ENCODE peak calls at places on chromosomes 6 and 20, in nine cellular contexts. T is astrocyte of the cerebellum; J is EL; S is activated CD4-positive, CD25-positive, alpha-beta regulatory T cell; P is activated T-helper 1 cell treated with anti-CD3 and anti-CD28 coated beads, Interleukin-2, amount 50 U/mL, for 16 hours; B is islet precursor cell; X is left ventricle myocardium superior; U is globus pallidus; O is stimulated activated CD4-positive, alpha-beta T cell treated with anti-CD3 and anti-CD28 coated beads, Interleukin-4, amount 100 ng/mL, for 4 hours. K is an unnamed sample.

GRCh38 chr20:62661647-62662046 is 19.3 kb downstream of the SLCO4A1 start:
- DNase-seq in T (no peak), J (no peak), S (no peak), P (no peak), B (no peak), X (no peak), U (no peak), O (no peak), K (no peak)

GRCh38 chr20:53133628-53134027 is 161.5 kb downstream of the TSHZ2 start:
- DNase-seq in T (no peak), J (no peak), S (no peak), P (no peak), B (no peak), X (no peak), U (no peak), O (no peak), K (no peak)

GRCh38 chr6:111916747-111917146 is 43.5 kb upstream of the FYN start:
- DNase-seq in T (no peak), J (no peak), S (no peak), P (no peak), B (no peak), X (no peak), U (no peak), O (no peak), K (no peak)

GRCh38 chr6:138234363-138234762 is 16.1 kb upstream of the PBOV1 start:
- DNase-seq in T (no peak), J (no peak), S (no peak), P (no peak), B (no peak), X (no peak), U (no peak), O (no peak), K (no peak)

GRCh38 chr6:160365117-160365516 is 16.9 kb downstream of the SLC22A3 start:
- DNase-seq in T (no peak), J (no peak), S (no peak), P (no peak), B (no peak), X (no peak), U (no peak), O (no peak), K (no peak)

GRCh38 chr20:8073024-8073832 is 53.7 kb upstream of the TMX4 start:
- DNase-seq in T (peak), J (peak), S (no peak), P (no peak), B (peak), X (no peak), U (no peak), O (no peak), K (no peak)

GRCh38 chr6:20708367-20709124 is 174.3 kb downstream of the CDKAL1 start:
- DNase-seq in T (peak), J (no peak), S (no peak), P (no peak), B (no peak), X (no peak), U (no peak), O (no peak), K (no peak)

GRCh38 chr6:125101656-125102055 is 51.9 kb upstream of the TPD52L1 start:
- DNase-seq in T (no peak), J (peak), S (no peak), P (no peak), B (no peak), X (no peak), U (no peak), O (no peak), K (no peak)

GRCh38 chr6:39961178-39961577 is 26.9 kb upstream of the MOCS1 start:
- DNase-seq in T (no peak), J (peak), S (no peak), P (no peak), B (no peak), X (peak), U (no peak), O (no peak), K (no peak)

GRCh38 chr6:13013681-13014550 is 297.3 kb downstream of the PHACTR1 start:
- DNase-seq in T (no peak), J (peak), S (no peak), P (no peak), B (no peak), X (peak), U (no peak), O (no peak), K (no peak)

GRCh38 chr6:170366248-170366960 is 59.8 kb downstream of the FAM120B start:
- DNase-seq in T (no peak), J (no peak), S (no peak), P (no peak), B (no peak), X (no peak), U (no peak), O (no peak), K (no peak)

GRCh38 chr6:4402477-4402976 is 267.2 kb upstream of the ECI2 start:
- DNase-seq in T (peak), J (peak), S (no peak), P (no peak), B (no peak), X (peak), U (no peak), O (no peak), K (no peak)

GRCh38 chr6:30130887-30131862 is 4.8 kb upstream of the TRIM40 start:
- DNase-seq in T (peak), J (peak), S (peak), P (peak), B (peak), X (no peak), U (peak), O (peak), K (peak)

GRCh38 chr6:5054427-5054873 is 30.7 kb upstream of the PPP1R3G start:
- DNase-seq in T (no peak), J (peak), S (no peak), P (no peak), B (no peak), X (no peak), U (no peak), O (no peak), K (no peak)

GRCh38 chr6:133705731-133706130 is 183.2 kb upstream of the TCF21 start:
- DNase-seq in T (no peak), J (peak), S (no peak), P (no peak), B (no peak), X (no peak), U (no peak), O (no peak), K (no peak)

GRCh38 chr6:139839506-139840156 is 465.2 kb upstream of the CITED2 start:
- DNase-seq in T (no peak), J (peak), S (no peak), P (no peak), B (no peak), X (peak), U (peak), O (no peak), K (no peak)

GRCh38 chr6:89297695-89298351 is 17.3 kb downstream of the GABRR2 start:
- DNase-seq in T (peak), J (peak), S (peak), P (no peak), B (peak), X (no peak), U (no peak), O (peak), K (peak)

GRCh38 chr20:64071341-64072332 is 7.7 kb downstream of the RGS19 start:
- DNase-seq in T (no peak), J (no peak), S (no peak), P (no peak), B (no peak), X (no peak), U (no peak), O (no peak), K (no peak)

GRCh38 chr6:68307301-68307700 is 327.8 kb upstream of the ADGRB3 start:
- DNase-seq in T (no peak), J (no peak), S (no peak), P (no peak), B (no peak), X (no peak), U (no peak), O (no peak), K (no peak)

GRCh38 chr6:21648475-21649050 is 55.0 kb downstream of the SOX4 start:
- DNase-seq in T (no peak), J (no peak), S (no peak), P (no peak), B (no peak), X (no peak), U (no peak), O (no peak), K (no peak)

GRCh38 chr6:135291288-135292116 is 110.4 kb downstream of the MYB start:
- DNase-seq in T (peak), J (peak), S (no peak), P (no peak), B (no peak), X (no peak), U (no peak), O (no peak), K (no peak)

GRCh38 chr6:70208235-70208790 is 94.6 kb downstream of the COL9A1 start:
- DNase-seq in T (no peak), J (no peak), S (no peak), P (no peak), B (no peak), X (no peak), U (no peak), O (no peak), K (no peak)

GRCh38 chr20:62891111-62891510 is 29.5 kb upstream of the TCFL5 start:
- DNase-seq in T (no peak), J (no peak), S (no peak), P (peak), B (no peak), X (no peak), U (no peak), O (peak), K (no peak)